ENCODE peak calls at places on chromosomes 13 and 19, in four cellular contexts. P is GM12891, L is nucleus accumbens, Y is AG04450. N is an unnamed sample.

GRCh38 chr13:21240586-21240985 is 64.1 kb downstream of the MRPL57 start:
- DNase-seq in L (no peak), P (no peak), Y (no peak), N (no peak)

GRCh38 chr19:38564981-38565685 is 52.6 kb downstream of the MAP4K1 start:
- DNase-seq in L (no peak), Y (no peak), P (no peak), N (no peak)

GRCh38 chr13:108102771-108103170 is 112.6 kb downstream of the LIG4 start:
- DNase-seq in L (no peak), P (no peak), Y (no peak), N (no peak)

GRCh38 chr19:38033658-38034150 is 126.7 kb downstream of the SIPA1L3 start:
- DNase-seq in P (peak), L (no peak), Y (no peak), N (no peak)

GRCh38 chr19:39915848-39916215 is 18.6 kb downstream of the FCGBP start:
- DNase-seq in L (no peak), Y (no peak), P (no peak), N (no peak)

GRCh38 chr19:46610851-46611770 is 10.0 kb downstream of the CALM3 start:
- DNase-seq in L (no peak), P (peak), Y (no peak), N (no peak)

GRCh38 chr19:47623151-47623920 is 14.4 kb downstream of the BICRA start:
- DNase-seq in Y (no peak), P (no peak), L (no peak), N (peak)

GRCh38 chr19:11038511-11038910 is 50.8 kb upstream of the LDLR start:
- DNase-seq in P (no peak), L (no peak), Y (no peak), N (no peak)

GRCh38 chr13:110387451-110388140 is 80.5 kb downstream of the COL4A2 start:
- DNase-seq in L (no peak), Y (no peak), P (peak), N (no peak)

GRCh38 chr13:20182231-20182846 is 10.4 kb downstream of the GJB2 start:
- DNase-seq in L (no peak), Y (peak), P (peak), N (peak)

GRCh38 chr13:46604226-46604968 is 51.4 kb downstream of the LRCH1 start:
- DNase-seq in P (no peak), L (no peak), Y (no peak), N (no peak)

GRCh38 chr19:10872551-10873107 is 1.3 kb downstream of the CARM1 start:
- DNase-seq in Y (no peak), P (no peak), L (no peak), N (peak)

GRCh38 chr19:4969292-4969771 is 419 bp downstream of the KDM4B start:
- DNase-seq in P (no peak), L (no peak), Y (no peak), N (no peak)

GRCh38 chr13:111636271-111636670 is 315.8 kb downstream of the TEX29 start:
- DNase-seq in L (no peak), Y (no peak), P (no peak), N (no peak)

GRCh38 chr19:45305421-45305820 is 17.3 kb downstream of the CKM start:
- DNase-seq in P (no peak), Y (no peak), L (no peak), N (no peak)

GRCh38 chr13:110416131-110416584 is 109.1 kb downstream of the COL4A2 start:
- DNase-seq in Y (no peak), P (no peak), L (no peak), N (no peak)

GRCh38 chr19:48858984-48859710 is 9.3 kb downstream of the PLEKHA4 start:
- DNase-seq in Y (no peak), L (no peak), P (peak), N (no peak)

GRCh38 chr13:46728777-46729176 is 68.2 kb downstream of the ESD start:
- DNase-seq in P (no peak), Y (no peak), L (no peak), N (no peak)

GRCh38 chr19:33904681-33905080 is 108.0 kb downstream of the KCTD15 start:
- DNase-seq in L (no peak), P (no peak), Y (no peak), N (no peak)

GRCh38 chr13:105929486-105929885 is 606.0 kb downstream of the EFNB2 start:
- DNase-seq in P (no peak), Y (no peak), L (no peak), N (no peak)

GRCh38 chr13:91045351-91046034 is 302.0 kb upstream of the MIR17HG start:
- DNase-seq in Y (no peak), P (no peak), L (no peak), N (peak)

GRCh38 chr19:5718579-5719273 is 1.2 kb downstream of the LONP1 start:
- DNase-seq in L (no peak), P (peak), Y (peak), N (no peak)

GRCh38 chr19:18112989-18113478 is 15.5 kb downstream of the MAST3 start:
- DNase-seq in P (no peak), Y (no peak), L (peak), N (peak)

GRCh38 chr13:28574617-28575142 is 79.8 kb upstream of the FLT1 start:
- DNase-seq in Y (peak), P (no peak), L (no peak), N (peak)

GRCh38 chr19:47595937-47596336 is 13.0 kb upstream of the BICRA start:
- DNase-seq in L (no peak), Y (no peak), P (no peak), N (no peak)

GRCh38 chr19:7605490-7606222 is 10.0 kb downstream of the CAMSAP3 start:
- DNase-seq in Y (no peak), P (no peak), L (no peak), N (peak)

GRCh38 chr19:4914736-4915501 is 5.6 kb downstream of the UHRF1 start:
- DNase-seq in Y (peak), L (no peak), P (no peak), N (peak)

GRCh38 chr13:35818577-35819165 is 312.5 kb downstream of the DCLK1 start:
- DNase-seq in L (no peak), P (no peak), Y (no peak), N (peak)

GRCh38 chr19:2231621-2232221 is 4.4 kb downstream of the PLEKHJ1 start:
- DNase-seq in Y (no peak), P (no peak), L (no peak), N (no peak)

GRCh38 chr13:110116072-110116487 is 190.9 kb downstream of the COL4A1 start:
- DNase-seq in P (peak), Y (no peak), L (no peak), N (peak)

GRCh38 chr19:55418185-55418584 is 10.6 kb upstream of the UBE2S start:
- DNase-seq in L (no peak), Y (peak), P (no peak), N (peak)

N was measured in small intestine.